ENCODE peak calls at places on chromosomes 3 and 15, in eight cellular contexts. J is activated T-helper 1 cell treated with Interleukin-2 at 50 U/mL for 16 hours; X is activated T-cell treated with anti-CD3 and anti-CD28 coated beads, Interleukin-2, amount 50 U/mL, for 4 hours; N is mammary epithelial cell; V is T1000; F is activated naive CD4-positive, alpha-beta T cell; K is NCI-H510A treated with DMSO at 0.1 percent for 48 hours; R is stimulated activated naive B cell treated with anti-CD40 and anti-IgM and Interleukin-4, amounts not matched to agents 10 μg/mL and 1 μg/mL and 100 μg/mL, for 72 hours. H is an unnamed sample.

GRCh38 chr3:9204253-9205005 is 45.0 kb downstream of the SRGAP3 start:
- DNase-seq in J (no peak), N (no peak), X (no peak), R (no peak), K (no peak), F (no peak), V (no peak), H (no peak)

GRCh38 chr15:91852741-91853500 is 587 bp upstream of the SLCO3A1 start:
- DNase-seq in X (peak; percentile 67), N (peak; percentile 67), R (peak; percentile 38), F (peak; percentile 73), J (peak; percentile 67), V (peak; percentile 61), K (peak; percentile 28), H (peak; percentile 82)

GRCh38 chr3:169112153-169112892 is 551.2 kb downstream of the MECOM start:
- DNase-seq in J (no peak), V (no peak), X (no peak), R (no peak), N (peak; percentile 83), F (no peak), K (no peak), H (no peak)

GRCh38 chr3:101950510-101950909 is 101.2 kb downstream of the NFKBIZ start:
- DNase-seq in K (no peak), R (no peak), V (no peak), N (peak; percentile 89), F (no peak), X (no peak), J (no peak), H (no peak)

GRCh38 chr3:25558796-25559195 is 105.9 kb downstream of the TOP2B start:
- DNase-seq in J (no peak), R (no peak), K (no peak), V (no peak), N (no peak), X (no peak), F (no peak), H (no peak)

GRCh38 chr3:20039765-20040475 is at the start of gene KAT2B:
- DNase-seq in R (peak; percentile 83), X (peak; percentile 75), N (peak; percentile 64), F (peak; percentile 80), J (peak; percentile 74), V (peak; percentile 61), K (peak; percentile 38), H (peak; percentile 84)

GRCh38 chr3:11641683-11642407 is 1.9 kb downstream of the VGLL4 start:
- DNase-seq in V (no peak), X (no peak), N (peak; percentile 52), F (no peak), K (peak; percentile 22), R (no peak), J (no peak), H (peak; percentile 34)

GRCh38 chr3:156035158-156035557 is 85.2 kb upstream of the KCNAB1 start:
- DNase-seq in J (no peak), K (no peak), V (no peak), X (no peak), N (no peak), R (no peak), F (no peak), H (no peak)

GRCh38 chr3:144687862-144688261 is 716.2 kb downstream of the DIPK2A start:
- DNase-seq in J (no peak), R (no peak), K (no peak), F (no peak), X (no peak), V (no peak), N (peak; percentile 8), H (no peak)

GRCh38 chr3:120875989-120876388 is 32.0 kb upstream of the STXBP5L start:
- DNase-seq in F (no peak), N (no peak), K (no peak), X (no peak), R (no peak), V (no peak), J (no peak), H (no peak)

GRCh38 chr3:105368575-105369500 is 2.1 kb downstream of the ALCAM start:
- DNase-seq in J (peak; percentile 42), V (no peak), R (peak; percentile 82), N (peak; percentile 95), F (peak; percentile 23), K (peak; percentile 64), X (peak; percentile 67), H (peak; percentile 73)

GRCh38 chr15:89526181-89526580 is 29.8 kb upstream of the RHCG start:
- DNase-seq in K (no peak), X (no peak), V (no peak), F (no peak), J (no peak), R (no peak), N (no peak), H (no peak)

GRCh38 chr3:69161587-69162196 is 39.3 kb upstream of the LMOD3 start:
- DNase-seq in N (peak; percentile 47), F (no peak), X (peak; percentile 22), J (no peak), V (peak; percentile 7), R (peak; percentile 3), K (peak; percentile 45), H (peak; percentile 62)

GRCh38 chr15:71443538-71443937 is 328.3 kb downstream of the THSD4 start:
- DNase-seq in K (peak; percentile 26), F (peak; percentile 3), V (no peak), R (no peak), J (no peak), X (no peak), N (no peak), H (peak; percentile 20)

GRCh38 chr15:45710657-45711056 is 75.8 kb downstream of the SQOR start:
- DNase-seq in F (no peak), J (no peak), N (no peak), V (no peak), K (peak; percentile 69), X (no peak), R (no peak), H (no peak)

GRCh38 chr3:63349583-63350177 is 71.6 kb downstream of the SYNPR start:
- DNase-seq in K (peak; percentile 15), X (no peak), R (peak; percentile 9), F (no peak), N (peak; percentile 39), V (no peak), J (no peak), H (peak; percentile 42)

GRCh38 chr3:119580148-119580760 is 962 bp downstream of the ADPRH start:
- DNase-seq in R (peak; percentile 60), K (peak; percentile 6), J (no peak), F (no peak), X (no peak), V (no peak), N (no peak), H (peak; percentile 76)

GRCh38 chr3:18153571-18154173 is 271.5 kb downstream of the SATB1 start:
- DNase-seq in V (no peak), X (no peak), R (no peak), N (peak; percentile 88), K (no peak), F (no peak), J (no peak), H (no peak)

GRCh38 chr3:172357850-172358754 is 90.2 kb downstream of the GHSR start:
- DNase-seq in X (no peak), V (no peak), R (no peak), K (no peak), J (no peak), N (no peak), F (no peak), H (no peak)

GRCh38 chr15:78909791-78910228 is 35.0 kb downstream of the CTSH start:
- DNase-seq in J (no peak), R (no peak), N (peak; percentile 33), V (no peak), K (no peak), X (no peak), F (no peak), H (peak; percentile 52)

GRCh38 chr15:66877558-66878285 is 175.7 kb downstream of the SMAD6 start:
- DNase-seq in F (no peak), V (no peak), J (no peak), X (no peak), R (no peak), N (no peak), K (no peak), H (no peak)

GRCh38 chr15:92449476-92449875 is 55.8 kb downstream of the ST8SIA2 start:
- DNase-seq in R (no peak), X (no peak), F (no peak), V (no peak), K (no peak), N (peak; percentile 73), J (no peak), H (no peak)

GRCh38 chr3:114454592-114455251 is 160.9 kb downstream of the TIGIT start:
- DNase-seq in K (no peak), N (peak; percentile 49), X (no peak), V (no peak), R (no peak), F (no peak), J (no peak), H (no peak)

GRCh38 chr3:175741951-175742350 is 882.8 kb downstream of the NAALADL2 start:
- DNase-seq in R (no peak), X (no peak), F (no peak), J (no peak), V (no peak), K (no peak), N (peak; percentile 24), H (no peak)

GRCh38 chr15:83200589-83200988 is 7.0 kb downstream of the HDGFL3 start:
- DNase-seq in F (no peak), X (no peak), R (no peak), J (no peak), V (no peak), K (no peak), N (no peak), H (no peak)

GRCh38 chr3:179591313-179591712 is 13.1 kb downstream of the MRPL47 start:
- DNase-seq in J (no peak), F (no peak), X (no peak), K (no peak), V (no peak), R (no peak), N (no peak), H (no peak)

GRCh38 chr3:134078169-134078821 is 48.6 kb upstream of the SLCO2A1 start:
- DNase-seq in F (no peak), V (no peak), X (no peak), R (no peak), N (no peak), J (no peak), K (no peak), H (no peak)

GRCh38 chr3:31165399-31165860 is 271.0 kb upstream of the GADL1 start:
- DNase-seq in K (peak; percentile 79), V (no peak), J (no peak), N (no peak), F (no peak), R (no peak), X (no peak), H (no peak)

GRCh38 chr15:88605507-88606436 is 15.4 kb upstream of the AEN start:
- DNase-seq in R (no peak), V (no peak), K (peak; percentile 48), J (no peak), N (peak; percentile 20), X (no peak), F (peak; percentile 53), H (peak; percentile 57)

GRCh38 chr3:40016391-40016790 is 207.0 kb downstream of the MYRIP start:
- DNase-seq in N (no peak), J (no peak), F (no peak), V (no peak), K (no peak), X (no peak), R (no peak), H (no peak)

GRCh38 chr3:23629181-23629893 is 176.4 kb upstream of the UBE2E1 start:
- DNase-seq in K (peak; percentile 54), F (no peak), J (no peak), X (no peak), R (no peak), V (no peak), N (peak; percentile 32), H (no peak)

GRCh38 chr15:77986891-77987764 is 90.4 kb downstream of the TBC1D2B start:
- DNase-seq in R (no peak), F (no peak), N (no peak), X (no peak), J (no peak), V (no peak), K (no peak), H (no peak)

GRCh38 chr3:150761831-150762661 is 923 bp downstream of the SIAH2 start:
- DNase-seq in N (peak; percentile 60), X (peak; percentile 27), R (no peak), F (peak; percentile 3), V (no peak), J (peak; percentile 7), K (peak; percentile 37), H (no peak)

H was measured in GM13977.